ENCODE peak calls at places on chromosomes 11 and 22, in ten cellular contexts. F, I, R, B, U, Q, J, A, V and S are unnamed samples.
A peak's percentile ranks its signal among the peaks of the same experiment; 100 is the strongest.

GRCh38 chr11:94148189-94148588 is 19.5 kb downstream of the PANX1 start:
- DNase-seq in B (no peak), Q (no peak), V (no peak), U (no peak), A (no peak), I (no peak), R (no peak), J (no peak), F (no peak), S (no peak)

GRCh38 chr11:2263724-2264360 is 6.5 kb downstream of the ASCL2 start:
- DNase-seq in I (no peak), U (peak; percentile 6), R (no peak), F (no peak), Q (no peak), B (no peak), A (no peak), J (no peak), V (no peak), S (no peak)

GRCh38 chr22:32802291-32802826 is 854 bp downstream of the TIMP3 start:
- DNase-seq in A (peak; percentile 41), U (no peak), I (no peak), Q (no peak), J (no peak), F (no peak), B (no peak), V (peak; percentile 51), R (no peak), S (no peak)

GRCh38 chr11:116691779-116692178 is 81.0 kb downstream of the BUD13 start:
- DNase-seq in F (peak; percentile 63), B (no peak), A (peak; percentile 35), V (peak; percentile 65), J (peak; percentile 49), R (peak; percentile 35), I (peak; percentile 38), Q (no peak), U (peak; percentile 86), S (peak; percentile 56)

GRCh38 chr11:113296447-113297205 is 17.8 kb upstream of the TTC12 start:
- DNase-seq in V (no peak), U (no peak), F (no peak), J (no peak), B (no peak), I (no peak), R (no peak), Q (no peak), A (no peak), S (no peak)

GRCh38 chr22:22923379-22923778 is 35.8 kb downstream of the IGLL5 start:
- DNase-seq in V (no peak), A (no peak), I (no peak), Q (no peak), R (no peak), J (no peak), U (no peak), F (no peak), B (no peak), S (no peak)

GRCh38 chr22:36510966-36511881 is 4.4 kb upstream of the FOXRED2 start:
- DNase-seq in U (peak; percentile 69), B (peak; percentile 55), Q (no peak), F (no peak), R (no peak), J (peak; percentile 32), V (no peak), A (peak; percentile 69), I (peak; percentile 53), S (peak; percentile 27)

GRCh38 chr11:32290783-32291182 is 144.6 kb downstream of the WT1 start:
- DNase-seq in V (no peak), Q (no peak), R (no peak), J (no peak), B (no peak), I (no peak), F (no peak), U (no peak), A (peak; percentile 11), S (no peak)

GRCh38 chr11:100672483-100673038 is 14.5 kb upstream of the ARHGAP42 start:
- DNase-seq in J (no peak), Q (no peak), U (no peak), B (no peak), R (no peak), V (no peak), A (no peak), I (no peak), F (peak; percentile 24), S (no peak)

GRCh38 chr11:21142007-21142406 is 472.6 kb downstream of the NELL1 start:
- DNase-seq in J (no peak), B (peak; percentile 4), V (no peak), R (no peak), I (no peak), U (no peak), A (no peak), F (peak; percentile 19), Q (no peak), S (no peak)

GRCh38 chr11:133082851-133083488 is 449.3 kb downstream of the OPCML start:
- DNase-seq in V (no peak), U (peak; percentile 96), F (peak; percentile 62), I (peak; percentile 60), Q (peak; percentile 60), B (peak; percentile 27), A (peak; percentile 62), R (peak; percentile 12), J (peak; percentile 68), S (peak; percentile 36)

GRCh38 chr11:118046051-118046963 is 30.6 kb upstream of the TMPRSS4 start:
- DNase-seq in F (no peak), A (no peak), U (no peak), B (no peak), I (no peak), Q (no peak), R (no peak), J (no peak), V (no peak), S (no peak)

GRCh38 chr11:30128269-30128932 is 102.4 kb upstream of the FSHB start:
- DNase-seq in I (no peak), J (peak; percentile 15), A (peak; percentile 63), R (no peak), F (peak; percentile 2), U (peak; percentile 56), V (no peak), B (peak; percentile 42), Q (no peak), S (peak; percentile 30)

GRCh38 chr11:2482745-2483144 is 37.9 kb downstream of the KCNQ1 start:
- DNase-seq in F (peak; percentile 17), R (no peak), V (no peak), U (no peak), A (no peak), Q (no peak), J (no peak), B (no peak), I (peak; percentile 73), S (no peak)

GRCh38 chr11:11752688-11753087 is 89.1 kb upstream of the USP47 start:
- DNase-seq in R (no peak), A (no peak), V (no peak), Q (no peak), J (no peak), I (no peak), F (no peak), U (no peak), B (no peak), S (no peak)

GRCh38 chr22:27885977-27886842 is 32.8 kb downstream of the PITPNB start:
- DNase-seq in V (no peak), R (peak; percentile 23), A (peak; percentile 57), J (peak; percentile 42), U (peak; percentile 66), I (peak; percentile 46), B (peak; percentile 10), Q (no peak), F (no peak), S (peak; percentile 45)

GRCh38 chr11:120208012-120208441 is 2.8 kb upstream of the OAF start:
- DNase-seq in I (peak; percentile 95), A (peak; percentile 44), R (no peak), V (no peak), J (peak; percentile 74), U (no peak), F (no peak), B (no peak), Q (no peak), S (no peak)

GRCh38 chr11:68002575-68002942 is 1.3 kb downstream of the UNC93B1 start:
- DNase-seq in B (no peak), U (no peak), R (no peak), V (no peak), A (no peak), I (no peak), Q (no peak), J (no peak), F (no peak), S (no peak)

GRCh38 chr11:111378773-111379499 is at the start of gene POU2AF1:
- DNase-seq in R (no peak), V (no peak), J (no peak), A (peak; percentile 29), B (no peak), I (no peak), Q (no peak), U (peak; percentile 69), F (no peak), S (no peak)

GRCh38 chr22:38085056-38085455 is 1.1 kb upstream of the SLC16A8 start:
- DNase-seq in R (no peak), I (no peak), A (no peak), J (no peak), U (no peak), V (no peak), B (no peak), Q (no peak), F (no peak), S (no peak)

GRCh38 chr11:80086496-80087055 is 645.7 kb upstream of the TENM4 start:
- DNase-seq in U (no peak), I (no peak), A (no peak), Q (no peak), J (no peak), F (no peak), R (no peak), V (no peak), B (no peak), S (no peak)

GRCh38 chr11:95516786-95517185 is 272.8 kb downstream of the FAM76B start:
- DNase-seq in I (no peak), Q (no peak), B (no peak), V (no peak), J (no peak), F (no peak), A (peak; percentile 70), R (no peak), U (peak; percentile 15), S (no peak)

GRCh38 chr11:6703247-6704063 is 20.3 kb upstream of the MRPL17 start:
- DNase-seq in A (peak; percentile 86), J (peak; percentile 68), V (peak; percentile 71), U (peak; percentile 79), F (no peak), Q (peak; percentile 40), R (peak; percentile 34), I (peak; percentile 74), B (peak; percentile 58), S (peak; percentile 79)

GRCh38 chr11:36436589-36436988 is 73.5 kb downstream of the TRAF6 start:
- DNase-seq in B (no peak), J (no peak), R (no peak), F (no peak), I (no peak), A (no peak), U (no peak), Q (no peak), V (no peak), S (no peak)

GRCh38 chr11:66915046-66915832 is 42.9 kb downstream of the PC start:
- DNase-seq in Q (no peak), B (no peak), I (no peak), U (no peak), V (no peak), J (no peak), R (no peak), A (no peak), F (no peak), S (no peak)

GRCh38 chr11:62459080-62459479 is 40.2 kb downstream of the SCGB1A1 start:
- DNase-seq in J (no peak), R (no peak), A (peak; percentile 41), I (no peak), V (no peak), Q (no peak), U (peak; percentile 42), B (no peak), F (no peak), S (no peak)